ENCODE peak calls at places on chromosomes 11 and 22, in seven cellular contexts. B, M, E, O, N, Q and A are unnamed samples.

GRCh38 chr11:95230054-95231034 is 658 bp downstream of the SESN3 start:
- DNase-seq in B (peak; percentile 52), M (peak; percentile 85), E (peak; percentile 35), O (peak; percentile 51), N (peak; percentile 34), Q (peak; percentile 15), A (peak; percentile 36)

GRCh38 chr11:103633037-103633788 is 403.2 kb upstream of the DDI1 start:
- DNase-seq in B (peak; percentile 35), M (no peak), E (peak; percentile 84), O (peak; percentile 64), N (peak; percentile 81), Q (peak; percentile 85), A (peak; percentile 41)

GRCh38 chr11:112166561-112166960 is 611 bp upstream of the TEX12 start:
- DNase-seq in B (no peak), M (no peak), E (peak; percentile 47), O (no peak), N (no peak), Q (peak; percentile 87), A (peak; percentile 45)

GRCh38 chr22:32106930-32107329 is 52.2 kb downstream of the C22orf42 start:
- DNase-seq in B (no peak), M (no peak), E (peak; percentile 8), O (peak; percentile 72), N (no peak), Q (peak; percentile 17), A (peak; percentile 8)

GRCh38 chr11:70747285-70747684 is 349.0 kb downstream of the CTTN start:
- DNase-seq in B (no peak), M (no peak), E (no peak), O (no peak), N (no peak), Q (no peak), A (no peak)

GRCh38 chr11:107720305-107720775 is 8.5 kb upstream of the SLN start:
- DNase-seq in B (no peak), M (no peak), E (no peak), O (no peak), N (no peak), Q (no peak), A (no peak)

GRCh38 chr11:44188643-44189042 is 93.2 kb downstream of the EXT2 start:
- DNase-seq in B (peak; percentile 18), M (no peak), E (peak; percentile 12), O (no peak), N (no peak), Q (no peak), A (peak; percentile 18)

GRCh38 chr22:35140879-35141745 is 75.2 kb downstream of the ISX start:
- DNase-seq in B (no peak), M (no peak), E (no peak), O (peak; percentile 90), N (no peak), Q (no peak), A (no peak)

GRCh38 chr11:1729692-1730011 is 20.7 kb downstream of the IFITM10 start:
- DNase-seq in B (no peak), M (no peak), E (no peak), O (no peak), N (no peak), Q (no peak), A (no peak)

GRCh38 chr11:118435893-118436624 is at the start of gene KMT2A:
- DNase-seq in B (peak; percentile 98), M (peak; percentile 99), E (peak; percentile 95), O (peak; percentile 98), N (peak; percentile 98), Q (peak; percentile 98), A (peak; percentile 99)

GRCh38 chr11:118691926-118692830 is 12.7 kb upstream of the TREH start:
- DNase-seq in B (peak; percentile 64), M (no peak), E (peak; percentile 30), O (no peak), N (no peak), Q (peak; percentile 59), A (peak; percentile 31)

GRCh38 chr11:32899423-32899822 is 6.8 kb downstream of the QSER1 start:
- DNase-seq in B (no peak), M (no peak), E (no peak), O (no peak), N (no peak), Q (no peak), A (no peak)

GRCh38 chr22:47029244-47030001 is 267.0 kb downstream of the TBC1D22A start:
- DNase-seq in B (no peak), M (peak; percentile 66), E (no peak), O (no peak), N (no peak), Q (no peak), A (no peak)

GRCh38 chr11:18802381-18803257 is 11.0 kb upstream of the PTPN5 start:
- DNase-seq in B (peak; percentile 67), M (no peak), E (peak; percentile 79), O (peak; percentile 93), N (peak; percentile 69), Q (peak; percentile 65), A (peak; percentile 84)

GRCh38 chr11:44550123-44550522 is 15.3 kb upstream of the CD82 start:
- DNase-seq in B (no peak), M (no peak), E (no peak), O (no peak), N (no peak), Q (no peak), A (no peak)

GRCh38 chr11:134754823-134755198 is 342.8 kb upstream of the B3GAT1 start:
- DNase-seq in B (no peak), M (no peak), E (no peak), O (no peak), N (no peak), Q (no peak), A (no peak)

GRCh38 chr22:49590381-49590780 is 237.3 kb downstream of the BRD1 start:
- DNase-seq in B (no peak), M (peak; percentile 37), E (no peak), O (no peak), N (no peak), Q (no peak), A (no peak)

GRCh38 chr11:119299416-119299815 is 17.5 kb downstream of the MCAM start:
- DNase-seq in B (no peak), M (no peak), E (no peak), O (no peak), N (no peak), Q (no peak), A (no peak)

GRCh38 chr11:2775083-2775625 is 75.4 kb upstream of the KCNQ1OT1 start:
- DNase-seq in B (no peak), M (peak; percentile 50), E (no peak), O (no peak), N (no peak), Q (no peak), A (no peak)

GRCh38 chr11:10895285-10895684 is 37.4 kb upstream of the ZBED5 start:
- DNase-seq in B (no peak), M (no peak), E (peak; percentile 17), O (no peak), N (no peak), Q (no peak), A (no peak)

GRCh38 chr11:117936973-117937372 is 7.8 kb upstream of the TMPRSS13 start:
- DNase-seq in B (no peak), M (no peak), E (no peak), O (no peak), N (no peak), Q (no peak), A (no peak)

GRCh38 chr11:3735827-3736226 is 61.5 kb downstream of the NUP98 start:
- DNase-seq in B (peak; percentile 36), M (no peak), E (no peak), O (no peak), N (no peak), Q (peak; percentile 24), A (peak; percentile 46)

GRCh38 chr11:69215784-69216415 is 60.2 kb downstream of the SMIM38 start:
- DNase-seq in B (peak; percentile 62), M (peak; percentile 24), E (peak; percentile 38), O (no peak), N (no peak), Q (peak; percentile 56), A (peak; percentile 22)

GRCh38 chr11:59283825-59284772 is 71.4 kb upstream of the MPEG1 start:
- DNase-seq in B (peak; percentile 42), M (no peak), E (peak; percentile 62), O (peak; percentile 75), N (peak; percentile 38), Q (peak; percentile 23), A (peak; percentile 70)

GRCh38 chr11:59283311-59283710 is 70.6 kb upstream of the MPEG1 start:
- DNase-seq in B (no peak), M (no peak), E (no peak), O (no peak), N (no peak), Q (no peak), A (no peak)

GRCh38 chr11:59285716-59286260 is 72.9 kb upstream of the OR5AN1 start:
- DNase-seq in B (no peak), M (no peak), E (no peak), O (no peak), N (no peak), Q (no peak), A (no peak)

GRCh38 chr11:59281177-59281576 is 68.5 kb upstream of the MPEG1 start:
- DNase-seq in B (no peak), M (no peak), E (no peak), O (no peak), N (no peak), Q (no peak), A (no peak)

DNA sequence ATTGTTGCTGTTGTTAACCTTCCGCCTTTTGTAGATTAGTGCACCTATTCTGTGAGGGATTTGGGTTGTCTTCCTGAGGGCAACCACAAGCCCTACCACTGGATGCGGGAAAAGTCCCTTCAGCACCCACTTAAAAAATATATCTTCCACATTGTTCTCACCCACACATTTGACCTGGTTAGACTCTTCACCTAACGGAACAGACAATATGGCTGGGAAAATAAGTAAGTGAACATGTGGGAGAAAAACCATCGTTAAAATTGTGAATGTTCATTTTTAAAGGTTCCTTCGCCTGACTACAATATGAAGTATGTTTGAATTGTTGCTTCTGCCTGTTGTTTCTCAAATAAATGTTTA is 72.0 kb upstream of the MPEG1 start:
- DNase-seq in B (no peak), M (no peak), E (no peak), O (no peak), N (no peak), Q (no peak), A (no peak)
- H3K4me3 ChIP-seq in B (no peak overlapping the region), M (no peak overlapping the region), E (no peak overlapping the region), O (no peak overlapping the region), N (no peak overlapping the region), Q (no peak overlapping the region), A (no peak overlapping the region)

DNA sequence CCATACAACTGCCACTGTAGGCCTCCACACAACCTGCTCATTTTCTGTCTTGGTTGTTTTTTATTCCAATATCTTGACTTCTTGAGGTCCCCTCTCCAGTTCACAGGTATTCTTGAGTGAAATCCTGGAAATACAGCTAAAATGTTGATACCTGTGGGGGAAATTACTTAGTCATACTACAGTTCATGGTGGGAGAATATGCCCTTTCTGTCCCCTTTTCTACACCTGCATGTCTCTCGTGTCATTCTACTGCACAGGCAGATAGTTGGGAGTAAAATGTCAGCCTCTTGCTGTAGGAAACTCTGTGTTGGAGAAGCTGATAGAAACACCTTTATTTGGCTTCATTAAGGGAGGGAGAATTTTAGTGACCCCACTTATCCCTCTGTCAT is 4.6 kb downstream of the OOSP4A start:
- DNase-seq in B (no peak), M (no peak), E (no peak), O (no peak), N (no peak), Q (no peak), A (no peak)
- H3K4me3 ChIP-seq in B (no peak overlapping the region), M (no peak overlapping the region), E (no peak overlapping the region), O (no peak overlapping the region), N (no peak overlapping the region), Q (no peak overlapping the region), A (no peak overlapping the region)

GRCh38 chr22:26485013-26485412 is 1.3 kb downstream of the SRRD start:
- DNase-seq in B (peak; percentile 9), M (no peak), E (no peak), O (no peak), N (no peak), Q (no peak), A (peak; percentile 13)
- H3K4me3 ChIP-seq in B (peak overlapping the region; percentile 87), M (no peak overlapping the region), E (peak overlapping the region; percentile 3), O (peak overlapping the region; percentile 99), N (no peak overlapping the region), Q (peak overlapping the region; percentile 93), A (no peak overlapping the region)

GRCh38 chr11:105109855-105110750 is 29.5 kb downstream of the CARD18 start:
- DNase-seq in B (peak; percentile 54), M (no peak), E (peak; percentile 56), O (no peak), N (peak; percentile 72), Q (peak; percentile 53), A (peak; percentile 79)
- H3K4me3 ChIP-seq in B (peak overlapping the region; percentile 6), M (peak overlapping the region; percentile 13), E (no peak overlapping the region), O (no peak overlapping the region), N (peak overlapping the region; percentile 33), Q (no peak overlapping the region), A (no peak overlapping the region)